ENCODE peak calls at places on chromosomes 3 and 15, in nine cellular contexts. G, N, D, X, V, W, C, J and I are unnamed samples.

GRCh38 chr3:49803464-49804140 is 541 bp downstream of the INKA1 start:
- DNase-seq in G (peak), N (peak), D (no peak), X (no peak), V (peak), W (peak), C (peak), J (peak), I (peak)

GRCh38 chr3:37509069-37509468 is 334.7 kb upstream of the LRRFIP2 start:
- DNase-seq in G (no peak), N (no peak), D (no peak), X (no peak), V (no peak), W (no peak), C (no peak), J (no peak), I (no peak)

GRCh38 chr3:131036200-131036816 is 9.6 kb downstream of the NEK11 start:
- DNase-seq in G (peak), N (no peak), D (no peak), X (no peak), V (no peak), W (peak), C (no peak), J (no peak), I (no peak)

GRCh38 chr15:57994468-57995154 is 70.9 kb downstream of the ALDH1A2 start:
- DNase-seq in G (peak), N (no peak), D (no peak), X (no peak), V (no peak), W (no peak), C (no peak), J (no peak), I (no peak)

GRCh38 chr15:40762919-40763800 is 708 bp upstream of the GCHFR start:
- DNase-seq in G (peak), N (no peak), D (peak), X (no peak), V (no peak), W (peak), C (peak), J (peak), I (peak)

GRCh38 chr3:47661121-47661752 is 82.6 kb upstream of the CSPG5 start:
- DNase-seq in G (peak), N (no peak), D (no peak), X (no peak), V (no peak), W (peak), C (no peak), J (no peak), I (no peak)

GRCh38 chr3:135337176-135337575 is 542.1 kb downstream of the EPHB1 start:
- DNase-seq in G (no peak), N (no peak), D (no peak), X (no peak), V (no peak), W (no peak), C (no peak), J (no peak), I (no peak)

GRCh38 chr3:99365396-99365795 is 273.0 kb upstream of the COL8A1 start:
- DNase-seq in G (no peak), N (no peak), D (no peak), X (no peak), V (no peak), W (no peak), C (no peak), J (no peak), I (no peak)

GRCh38 chr15:85379403-85380131 is 836 bp upstream of the AKAP13 start:
- DNase-seq in G (no peak), N (peak), D (no peak), X (peak), V (peak), W (no peak), C (peak), J (peak), I (no peak)